ENCODE peak calls at places on chromosome 12, in ten cellular contexts. A, H, N, Y, M, X, Z, Q, B and E are unnamed samples.

GRCh38 chr12:113386866-113387566 is 16.7 kb downstream of the SDS start:
- DNase-seq in X (no peak), Y (no peak), N (no peak), H (no peak), A (no peak), Z (no peak), Q (no peak), B (no peak), M (no peak), E (no peak)

GRCh38 chr12:116336542-116337065 is 59.1 kb upstream of the MED13L start:
- DNase-seq in X (no peak), Y (no peak), A (peak; percentile 31), H (no peak), B (no peak), M (no peak), N (no peak), Z (no peak), Q (no peak), E (no peak)

GRCh38 chr12:98513379-98514318 is 1.7 kb upstream of the TMPO start:
- DNase-seq in M (no peak), Q (no peak), H (peak; percentile 14), A (no peak), Y (no peak), X (no peak), B (no peak), N (no peak), Z (no peak), E (no peak)

GRCh38 chr12:132455565-132455964 is 34.4 kb upstream of the FBRSL1 start:
- DNase-seq in Y (no peak), N (no peak), A (no peak), Q (no peak), Z (no peak), M (no peak), B (no peak), X (no peak), H (no peak), E (no peak)

GRCh38 chr12:124583854-124584253 is 16.4 kb upstream of the NCOR2 start:
- DNase-seq in N (no peak), Q (no peak), M (no peak), H (no peak), B (no peak), A (no peak), X (no peak), Y (no peak), Z (peak; percentile 60), E (no peak)

GRCh38 chr12:132427999-132428871 is 61.7 kb upstream of the FBRSL1 start:
- DNase-seq in H (no peak), Q (no peak), M (no peak), Y (no peak), X (no peak), B (no peak), N (no peak), Z (peak; percentile 73), A (peak; percentile 37), E (no peak)

GRCh38 chr12:2682301-2683282 is 112.2 kb upstream of the FKBP4 start:
- DNase-seq in X (no peak), B (peak; percentile 57), A (no peak), H (no peak), N (no peak), Q (no peak), Z (peak; percentile 94), M (peak; percentile 74), Y (no peak), E (no peak)

GRCh38 chr12:94644141-94644575 is 6.2 kb downstream of the TMCC3 start:
- DNase-seq in Q (peak; percentile 31), A (no peak), Z (no peak), H (no peak), N (no peak), M (no peak), X (peak; percentile 33), B (no peak), Y (no peak), E (no peak)

GRCh38 chr12:50221228-50222008 is 54.2 kb upstream of the CERS5 start:
- DNase-seq in A (no peak), B (peak; percentile 63), Y (no peak), Q (no peak), X (no peak), M (peak; percentile 67), N (no peak), H (no peak), Z (no peak), E (no peak)

GRCh38 chr12:107356266-107356936 is 263.1 kb upstream of the CRY1 start:
- DNase-seq in Q (no peak), X (no peak), N (no peak), A (no peak), B (no peak), Y (no peak), M (no peak), Z (no peak), H (no peak), E (no peak)

GRCh38 chr12:27780612-27781408 is 774 bp upstream of the MANSC4 start:
- DNase-seq in H (peak; percentile 47), B (peak; percentile 32), M (peak; percentile 24), Y (peak; percentile 68), X (peak; percentile 30), A (peak; percentile 26), Q (peak; percentile 24), N (peak; percentile 21), Z (peak; percentile 91), E (peak; percentile 32)

GRCh38 chr12:16939871-16940306 is 333.9 kb upstream of the LMO3 start:
- DNase-seq in Y (no peak), A (peak; percentile 44), Q (no peak), B (peak; percentile 75), M (peak; percentile 66), Z (peak; percentile 92), H (peak; percentile 62), X (no peak), N (no peak), E (no peak)
- TF ChIP-seq CTCF in Y (peak; percentile 43), A (peak; percentile 47), Q (no peak), B (peak; percentile 98), M (peak; percentile 56), Z (peak; percentile 100), H (peak; percentile 63), X (no peak), N (no peak), E (peak; percentile 51)

DNA sequence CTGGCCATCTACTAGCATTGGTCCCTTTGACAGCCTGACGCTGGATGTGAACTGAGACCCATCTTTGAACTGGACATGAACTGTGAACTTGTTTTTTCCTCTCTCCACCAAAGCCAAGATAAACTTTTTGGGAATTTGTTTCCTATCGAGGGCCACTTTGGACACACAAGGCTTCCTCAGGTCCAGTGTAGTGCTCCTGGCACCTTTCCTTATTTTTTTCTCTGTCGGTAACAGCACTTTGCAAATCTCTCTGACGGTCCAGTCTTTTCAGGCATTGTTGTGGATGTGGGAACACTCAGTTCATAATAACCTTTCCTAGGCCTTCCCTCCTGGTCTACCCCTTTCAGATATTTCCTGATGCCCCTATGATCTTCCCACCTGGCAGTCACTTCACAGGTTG is 5.0 kb downstream of the KCNA1 start:
- DNase-seq in A (no peak), Q (no peak), N (no peak), M (no peak), Y (no peak), H (no peak), Z (no peak), X (no peak), B (no peak), E (no peak)
- H3K27me3 ChIP-seq in A (peaks cover 22% of the 10 kb centered on the region), Q (peaks cover 10% of the 10 kb centered on the region), N (peaks cover 66% of the 10 kb centered on the region), M (peaks cover 75% of the 10 kb centered on the region), Y (peaks cover 53% of the 10 kb centered on the region), H (peaks cover 34% of the 10 kb centered on the region), Z (peaks cover 100% of the 10 kb centered on the region), X (peaks cover 21% of the 10 kb centered on the region), B (peaks cover 73% of the 10 kb centered on the region), E (peaks cover 59% of the 10 kb centered on the region)

DNA sequence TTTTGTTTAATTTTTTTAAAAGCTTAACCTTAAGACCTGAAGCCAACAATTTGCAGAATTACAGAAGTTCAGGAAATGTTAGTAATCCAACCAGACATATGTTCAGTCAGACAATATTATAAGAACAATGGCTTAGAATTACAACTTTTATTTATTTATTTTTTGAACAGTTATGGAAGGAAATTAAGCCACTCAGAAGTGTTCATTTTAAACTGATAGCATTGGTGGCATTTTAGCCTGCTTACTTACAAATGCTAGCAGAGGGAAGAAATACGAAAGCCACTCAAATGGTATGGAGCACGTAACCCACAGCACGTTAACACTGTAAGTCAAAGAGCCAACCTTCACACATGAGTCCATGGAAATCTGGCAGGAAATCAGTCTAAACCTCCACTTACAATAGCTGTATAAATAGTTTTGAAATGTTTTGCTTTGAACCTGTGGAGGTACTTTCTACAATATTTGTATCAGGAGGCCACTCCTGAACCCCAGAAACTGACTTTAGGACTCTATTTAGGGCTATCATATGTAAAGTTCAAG is 102.4 kb downstream of the ITPR2 start:
- DNase-seq in Z (no peak), M (no peak), A (no peak), B (no peak), N (no peak), H (no peak), Y (no peak), X (no peak), Q (no peak), E (no peak)
- H3K4me1 ChIP-seq in Z (no peaks in the 10 kb centered on the region), M (peaks cover 9% of the 10 kb centered on the region), A (peaks cover 4% of the 10 kb centered on the region), B (no peaks in the 10 kb centered on the region), N (peaks cover 29% of the 10 kb centered on the region), H (no peaks in the 10 kb centered on the region), Y (peaks cover 59% of the 10 kb centered on the region), X (peaks cover 66% of the 10 kb centered on the region), Q (peaks cover 3% of the 10 kb centered on the region), E (no peaks in the 10 kb centered on the region)

DNA sequence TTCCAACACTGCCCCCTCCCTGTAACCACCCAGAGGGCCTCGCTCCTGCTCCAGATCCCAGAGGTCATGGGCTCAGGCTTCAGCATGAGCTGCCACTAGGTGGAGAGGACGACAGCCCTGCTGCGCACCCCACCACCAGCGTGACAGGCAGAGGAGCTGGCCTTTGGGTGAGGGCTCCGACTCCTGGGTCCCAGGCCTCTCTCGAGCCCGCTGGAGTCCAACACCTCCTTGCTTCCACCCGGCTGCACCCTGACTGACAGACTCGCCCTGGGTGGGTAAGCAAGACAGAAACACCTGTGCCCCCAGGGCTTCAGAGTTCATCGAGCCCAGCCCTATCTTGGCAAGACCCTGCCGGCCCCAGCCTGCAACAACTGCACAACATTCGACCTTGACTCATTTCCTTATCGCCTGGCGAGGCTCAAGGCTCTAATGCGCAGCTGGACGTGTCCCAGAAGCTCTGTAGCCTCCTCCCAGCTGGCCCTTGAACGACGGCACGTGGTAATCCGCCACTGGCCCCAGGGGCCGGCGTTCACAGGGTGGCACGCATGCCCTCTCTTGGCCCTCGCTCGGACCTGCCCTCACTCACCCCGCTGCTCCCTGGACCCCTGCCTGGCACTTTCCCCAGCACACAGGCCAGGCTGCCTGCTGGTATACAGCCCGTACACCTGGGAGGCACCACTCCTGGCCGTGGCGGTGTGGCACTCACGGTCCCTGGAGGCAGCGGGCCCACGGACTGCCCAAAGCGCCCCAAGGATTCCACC is 28.0 kb downstream of the VPS37B start:
- DNase-seq in X (peak; percentile 87), Y (peak; percentile 67), A (peak; percentile 95), Q (peak; percentile 60), Z (peak; percentile 94), M (no peak), H (peak; percentile 72), B (peak; percentile 76), N (peak; percentile 73), E (peak; percentile 85)
- TF ChIP-seq CTCF in X (peak; percentile 54), Y (peak; percentile 14), A (peak; percentile 7), Q (peak; percentile 42), Z (peak; percentile 79), M (peak; percentile 9), H (no peak), B (peak; percentile 70), N (peak; percentile 69), E (peak; percentile 47)

GRCh38 chr12:203462-204260 is 10.3 kb downstream of the SLC6A12 start:
- DNase-seq in Q (no peak), X (peak; percentile 45), M (peak; percentile 75), N (no peak), A (no peak), H (no peak), Z (peak; percentile 89), B (peak; percentile 56), Y (no peak), E (no peak)
- H3K27me3 ChIP-seq in Q (no peaks in the 10 kb centered on the region), X (no peaks in the 10 kb centered on the region), M (peaks cover 56% of the 10 kb centered on the region), N (peaks cover 9% of the 10 kb centered on the region), A (peaks cover 40% of the 10 kb centered on the region), H (peaks cover 12% of the 10 kb centered on the region), Z (peaks cover 72% of the 10 kb centered on the region), B (no peaks in the 10 kb centered on the region), Y (peaks cover 51% of the 10 kb centered on the region), E (peaks cover 36% of the 10 kb centered on the region)

GRCh38 chr12:57095440-57095839 is 6.5 kb downstream of the NAB2 start:
- DNase-seq in A (no peak), H (no peak), X (peak; percentile 8), Z (no peak), Q (no peak), M (no peak), Y (no peak), B (no peak), N (no peak), E (no peak)
- H3K4me1 ChIP-seq in A (peaks cover 43% of the 10 kb centered on the region), H (no peaks in the 10 kb centered on the region), X (peaks cover 51% of the 10 kb centered on the region), Z (peaks cover 2% of the 10 kb centered on the region), Q (peaks cover 15% of the 10 kb centered on the region), M (peaks cover 10% of the 10 kb centered on the region), Y (peaks cover 91% of the 10 kb centered on the region), B (peaks cover 6% of the 10 kb centered on the region), N (peaks cover 38% of the 10 kb centered on the region), E (peaks cover 20% of the 10 kb centered on the region)